ENCODE peak calls at places on chromosomes 16 and 17, in eight cellular contexts. S is SIG-M5; U is stimulated activated CD8-positive, alpha-beta memory T cell treated with anti-CD3 and anti-CD28 coated beads, Interleukin-15, amount 100 ng/mL, for 24 hours; J is AG10803; W is activated T-cell treated with anti-CD3 and anti-CD28 coated beads for 24 hours; X is 8988T; V is A549; O is CD8-positive, alpha-beta memory T cell. H is an unnamed sample.

GRCh38 chr17:17575360-17576251 is 15.9 kb downstream of the PEMT start:
- DNase-seq in X (no peak), U (no peak), O (no peak), S (no peak), W (no peak), J (peak; percentile 55), V (no peak), H (no peak)

GRCh38 chr17:4886830-4887229 is 12.5 kb upstream of the C17orf107 start:
- DNase-seq in S (no peak), O (no peak), W (no peak), X (no peak), V (no peak), U (no peak), J (no peak), H (no peak)

GRCh38 chr16:84308120-84308519 is 13.4 kb downstream of the WFDC1 start:
- DNase-seq in S (no peak), X (peak; percentile 84), J (peak; percentile 39), V (peak; percentile 64), U (no peak), O (no peak), W (no peak), H (no peak)

GRCh38 chr17:59425085-59425901 is 93.8 kb downstream of the YPEL2 start:
- DNase-seq in S (no peak), X (no peak), V (no peak), J (peak; percentile 82), W (no peak), O (no peak), U (no peak), H (peak; percentile 86)

GRCh38 chr17:75001915-75002843 is 10.3 kb upstream of the MRPL58 start:
- DNase-seq in S (no peak), O (no peak), U (no peak), X (no peak), V (no peak), J (no peak), W (no peak), H (no peak)

GRCh38 chr16:89004209-89004831 is 27.3 kb upstream of the CBFA2T3 start:
- DNase-seq in S (no peak), O (no peak), X (no peak), V (no peak), J (no peak), W (no peak), U (no peak), H (no peak)

GRCh38 chr16:22789281-22789945 is 24.5 kb upstream of the HS3ST2 start:
- DNase-seq in U (no peak), X (no peak), S (no peak), J (no peak), V (no peak), O (no peak), W (no peak), H (no peak)

GRCh38 chr17:2695961-2696760 is 15.4 kb downstream of the CLUH start:
- DNase-seq in U (no peak), J (no peak), O (no peak), S (no peak), X (peak; percentile 13), V (no peak), W (no peak), H (no peak)

GRCh38 chr17:78645421-78646295 is 68.5 kb upstream of the DNAH17 start:
- DNase-seq in O (peak; percentile 41), V (peak; percentile 90), X (no peak), S (peak; percentile 67), J (no peak), U (no peak), W (peak; percentile 41), H (peak; percentile 77)

GRCh38 chr17:10226930-10227695 is 28.7 kb upstream of the GAS7 start:
- DNase-seq in S (no peak), J (no peak), X (peak; percentile 49), W (peak; percentile 7), O (peak; percentile 51), V (peak; percentile 57), U (peak; percentile 24), H (peak; percentile 33)

GRCh38 chr16:6957676-6958075 is 375.0 kb upstream of the RBFOX1 start:
- DNase-seq in X (no peak), U (no peak), W (no peak), J (no peak), S (no peak), O (no peak), V (no peak), H (no peak)

GRCh38 chr16:86680137-86680536 is 101.8 kb downstream of the FOXL1 start:
- DNase-seq in O (no peak), X (no peak), W (no peak), J (peak; percentile 87), V (no peak), U (no peak), S (no peak), H (peak; percentile 73)

GRCh38 chr16:53775106-53775820 is 71.3 kb downstream of the FTO start:
- DNase-seq in W (no peak), S (no peak), V (no peak), J (no peak), X (no peak), U (no peak), O (no peak), H (peak; percentile 81)

H was measured in amniotic epithelial cell.